ENCODE peak calls at places on chromosomes 7 and 10, in four cellular contexts. E, Z, Q and K are unnamed samples.

GRCh38 chr7:47601119-47601880 is 19.4 kb upstream of the TNS3 start:
- DNase-seq in E (no peak), Z (peak), Q (no peak), K (peak)

GRCh38 chr7:90625562-90625961 is 29.4 kb downstream of the CDK14 start:
- DNase-seq in E (no peak), Z (peak), Q (no peak), K (peak)

GRCh38 chr10:4671451-4672145 is 154.4 kb upstream of the AKR1E2 start:
- DNase-seq in E (no peak), Z (peak), Q (no peak), K (no peak)

GRCh38 chr7:90792301-90792700 is 196.2 kb downstream of the CDK14 start:
- DNase-seq in E (no peak), Z (no peak), Q (no peak), K (no peak)

GRCh38 chr7:132434041-132434440 is 142.2 kb downstream of the PLXNA4 start:
- DNase-seq in E (no peak), Z (no peak), Q (no peak), K (no peak)

GRCh38 chr10:123666318-123667291 is at the start of gene GPR26:
- DNase-seq in E (no peak), Z (no peak), Q (no peak), K (no peak)

GRCh38 chr7:150367677-150368097 is 935 bp upstream of the REPIN1 start:
- DNase-seq in E (no peak), Z (peak), Q (no peak), K (no peak)

GRCh38 chr7:70484255-70484654 is 647.7 kb upstream of the GALNT17 start:
- DNase-seq in E (no peak), Z (no peak), Q (no peak), K (no peak)

GRCh38 chr7:124276005-124276606 is 243.2 kb upstream of the TMEM229A start:
- DNase-seq in E (no peak), Z (peak), Q (no peak), K (no peak)

GRCh38 chr10:78972160-78972946 is 96.4 kb upstream of the ZMIZ1 start:
- DNase-seq in E (peak), Z (peak), Q (no peak), K (peak)

GRCh38 chr7:121301441-121302213 is 27.2 kb upstream of the WNT16 start:
- DNase-seq in E (no peak), Z (peak), Q (no peak), K (no peak)

GRCh38 chr10:6729967-6730366 is 149.9 kb upstream of the PRKCQ start:
- DNase-seq in E (no peak), Z (peak), Q (no peak), K (no peak)

GRCh38 chr10:36450385-36450784 is 675.0 kb upstream of the ANKRD30A start:
- DNase-seq in E (peak), Z (peak), Q (no peak), K (no peak)

GRCh38 chr10:86366902-86367338 is 325 bp upstream of the GRID1 start:
- DNase-seq in E (no peak), Z (no peak), Q (no peak), K (no peak)

GRCh38 chr10:86364551-86365345 is 1.8 kb downstream of the GRID1 start:
- DNase-seq in E (no peak), Z (no peak), Q (no peak), K (no peak)

GRCh38 chr10:86367339-86367951 is 850 bp upstream of the GRID1 start:
- DNase-seq in E (no peak), Z (no peak), Q (no peak), K (no peak)

GRCh38 chr10:86365346-86366032 is 1.1 kb downstream of the GRID1 start:
- DNase-seq in E (no peak), Z (no peak), Q (no peak), K (no peak)

GRCh38 chr10:86366033-86366901 is at the start of gene GRID1:
- DNase-seq in E (no peak), Z (no peak), Q (no peak), K (no peak)
- H3K4me3 ChIP-seq in E (peak), Z (peak), Q (no peak), K (peak)

GRCh38 chr7:157002819-157003421 is 7.5 kb downstream of the MNX1 start:
- DNase-seq in E (no peak), Z (no peak), Q (no peak), K (no peak)

GRCh38 chr7:157000047-157000726 is 10.3 kb downstream of the MNX1 start:
- DNase-seq in E (no peak), Z (no peak), Q (no peak), K (no peak)

GRCh38 chr7:157000741-157001653 is 9.5 kb downstream of the MNX1 start:
- DNase-seq in E (no peak), Z (no peak), Q (no peak), K (no peak)

GRCh38 chr7:157003445-157004049 is 6.9 kb downstream of the MNX1 start:
- DNase-seq in E (no peak), Z (no peak), Q (no peak), K (no peak)

GRCh38 chr7:157001920-157002818 is 8.3 kb downstream of the MNX1 start:
- DNase-seq in E (no peak), Z (no peak), Q (no peak), K (no peak)
- H3K4me3 ChIP-seq in E (no peak), Z (no peak), Q (no peak), K (no peak)

GRCh38 chr7:77796109-77796508 is 2.1 kb downstream of the TMEM60 start:
- DNase-seq in E (no peak), Z (no peak), Q (no peak), K (no peak)
- H3K4me3 ChIP-seq in E (no peak), Z (no peak), Q (no peak), K (no peak)

GRCh38 chr7:74475243-74475986 is 21.7 kb downstream of the GTF2IRD1 start:
- DNase-seq in E (no peak), Z (no peak), Q (no peak), K (no peak)
- H3K4me3 ChIP-seq in E (no peak), Z (no peak), Q (no peak), K (no peak)

GRCh38 chr7:148772297-148773089 is 73.8 kb downstream of the CUL1 start:
- DNase-seq in E (peak), Z (peak), Q (no peak), K (peak)
- H3K4me3 ChIP-seq in E (no peak), Z (no peak), Q (no peak), K (no peak)

GRCh38 chr7:135211179-135211945 is at the start of gene WDR91:
- DNase-seq in E (peak), Z (peak), Q (peak), K (peak)
- H3K4me3 ChIP-seq in E (peak), Z (peak), Q (peak), K (peak)

GRCh38 chr7:145850636-145851035 is 266.0 kb upstream of the CNTNAP2 start:
- DNase-seq in E (no peak), Z (no peak), Q (no peak), K (no peak)

GRCh38 chr7:145848691-145849090 is 267.9 kb upstream of the CNTNAP2 start:
- DNase-seq in E (no peak), Z (no peak), Q (no peak), K (no peak)

GRCh38 chr7:145839814-145840213 is 276.8 kb upstream of the CNTNAP2 start:
- DNase-seq in E (no peak), Z (no peak), Q (no peak), K (no peak)

GRCh38 chr7:145845345-145845744 is 271.3 kb upstream of the CNTNAP2 start:
- DNase-seq in E (no peak), Z (no peak), Q (no peak), K (no peak)
- H3K4me3 ChIP-seq in E (no peak), Z (no peak), Q (no peak), K (no peak)

GRCh38 chr10:119316729-119317097 is 109.3 kb downstream of the GRK5 start:
- DNase-seq in E (peak), Z (peak), Q (no peak), K (peak)
- H3K4me3 ChIP-seq in E (no peak), Z (no peak), Q (no peak), K (no peak)

GRCh38 chr10:107424628-107425027 is 260.1 kb upstream of the SORCS1 start:
- DNase-seq in E (no peak), Z (no peak), Q (no peak), K (no peak)

GRCh38 chr10:107427021-107427420 is 262.5 kb upstream of the SORCS1 start:
- DNase-seq in E (no peak), Z (no peak), Q (no peak), K (no peak)

GRCh38 chr10:107423903-107424302 is 259.4 kb upstream of the SORCS1 start:
- DNase-seq in E (no peak), Z (no peak), Q (no peak), K (no peak)

GRCh38 chr10:107430446-107430845 is 265.9 kb upstream of the SORCS1 start:
- DNase-seq in E (no peak), Z (no peak), Q (no peak), K (no peak)

GRCh38 chr10:107425844-107426553 is 261.5 kb upstream of the SORCS1 start:
- DNase-seq in E (no peak), Z (no peak), Q (no peak), K (no peak)
- H3K4me3 ChIP-seq in E (no peak), Z (no peak), Q (peak), K (no peak)

DNA sequence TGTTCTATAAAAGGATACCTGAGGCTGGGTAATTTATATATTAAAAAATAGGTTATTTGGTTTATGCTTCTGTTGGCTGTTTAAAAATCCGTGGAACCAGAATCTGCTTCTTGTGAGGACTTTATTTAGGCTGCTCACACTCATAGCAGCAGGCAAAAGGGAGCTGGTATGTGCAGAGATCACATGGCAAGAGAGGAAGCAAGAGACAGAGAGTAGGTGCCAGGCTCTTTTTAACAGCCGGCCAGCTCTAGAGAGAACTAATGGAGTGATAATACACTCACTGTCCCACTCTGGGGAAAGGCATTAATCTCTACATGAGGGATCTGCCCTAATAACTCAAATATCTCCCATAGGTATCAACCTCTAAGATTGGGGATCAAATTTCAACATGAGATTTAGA is 716.7 kb upstream of the MBL2 start:
- DNase-seq in E (no peak), Z (no peak), Q (no peak), K (no peak)
- H3K4me3 ChIP-seq in E (no peak), Z (no peak), Q (no peak), K (no peak)